ENCODE peak calls at places on chromosome 17, in nine cellular contexts. Q is hypothalamus; X is Right ventricle myocardium superior; Y is glutamatergic neuron; P is upper lobe of right lung; R is activated CD4-positive, alpha-beta T cell treated with anti-CD3 and anti-CD28 coated beads, Interleukin-2, amount 10 ng/mL, durations not matched to agents 7 days and 5 days; B is adrenal gland; N is neuronal stem cell; K is B cell. L is an unnamed sample.

GRCh38 chr17:33291248-33292183 is 1.6 kb downstream of the ASIC2 start:
- DNase-seq in Q (no peak), X (peak; percentile 39), Y (peak; percentile 54), P (peak; percentile 61), R (no peak), B (peak; percentile 21), N (peak; percentile 48), K (no peak), L (no peak)

GRCh38 chr17:49576121-49576905 is 642 bp downstream of the NXPH3 start:
- DNase-seq in Q (no peak), X (peak; percentile 76), Y (peak; percentile 76), P (peak; percentile 69), R (no peak), B (no peak), N (peak; percentile 61), K (no peak), L (no peak)

GRCh38 chr17:8806206-8807069 is 7.3 kb upstream of the MFSD6L start:
- DNase-seq in Q (no peak), X (no peak), Y (no peak), P (no peak), R (no peak), B (no peak), N (no peak), K (peak; percentile 49), L (no peak)

GRCh38 chr17:14334919-14335318 is 34.0 kb downstream of the HS3ST3B1 start:
- DNase-seq in Q (no peak), X (no peak), Y (no peak), P (no peak), R (no peak), B (no peak), N (no peak), K (no peak), L (no peak)

GRCh38 chr17:59804910-59805381 is 87.8 kb downstream of the TUBD1 start:
- DNase-seq in Q (no peak), X (no peak), Y (no peak), P (no peak), R (no peak), B (no peak), N (peak; percentile 14), K (no peak), L (no peak)

GRCh38 chr17:37259030-37259735 is 116.6 kb upstream of the C17orf78 start:
- DNase-seq in Q (no peak), X (no peak), Y (no peak), P (no peak), R (no peak), B (no peak), N (no peak), K (no peak), L (no peak)

GRCh38 chr17:80122926-80123505 is 21.6 kb downstream of the GAA start:
- DNase-seq in Q (no peak), X (no peak), Y (no peak), P (no peak), R (no peak), B (no peak), N (no peak), K (no peak), L (no peak)

GRCh38 chr17:65270932-65271700 is 133.9 kb downstream of the RGS9 start:
- DNase-seq in Q (no peak), X (no peak), Y (no peak), P (no peak), R (no peak), B (no peak), N (no peak), K (no peak), L (no peak)

GRCh38 chr17:41974658-41975057 is 8.1 kb downstream of the CNP start:
- DNase-seq in Q (no peak), X (no peak), Y (no peak), P (no peak), R (no peak), B (no peak), N (no peak), K (no peak), L (no peak)

GRCh38 chr17:59899099-59899498 is 6.2 kb downstream of the RPS6KB1 start:
- DNase-seq in Q (no peak), X (no peak), Y (no peak), P (no peak), R (peak; percentile 20), B (no peak), N (no peak), K (no peak), L (no peak)

GRCh38 chr17:48546924-48547838 is 2.3 kb upstream of the HOXB2 start:
- DNase-seq in Q (no peak), X (no peak), Y (no peak), P (no peak), R (no peak), B (no peak), N (no peak), K (no peak), L (no peak)

GRCh38 chr17:7058831-7059447 is 15.0 kb upstream of the SLC16A11 start:
- DNase-seq in Q (no peak), X (no peak), Y (no peak), P (no peak), R (no peak), B (no peak), N (no peak), K (no peak), L (no peak)

GRCh38 chr17:19672009-19672837 is 23.7 kb downstream of the ALDH3A2 start:
- DNase-seq in Q (no peak), X (peak; percentile 61), Y (no peak), P (no peak), R (no peak), B (peak; percentile 81), N (no peak), K (no peak), L (no peak)

GRCh38 chr17:48575066-48575582 is 3.0 kb downstream of the HOXB4 start:
- DNase-seq in Q (no peak), X (no peak), Y (no peak), P (no peak), R (no peak), B (no peak), N (no peak), K (no peak), L (no peak)